ENCODE peak calls at places on chromosomes 13 and 19, in five cellular contexts. U, H, C, B and F are unnamed samples.

GRCh38 chr13:43389573-43389972 is 366.2 kb downstream of the DNAJC15 start:
- DNase-seq in C (no peak), H (no peak), U (no peak), B (no peak), F (no peak)

GRCh38 chr13:25406377-25406776 is 34.6 kb downstream of the ATP8A2 start:
- DNase-seq in U (peak; percentile 4), H (no peak), B (peak; percentile 13), C (no peak), F (peak; percentile 38)

GRCh38 chr19:58466089-58466759 is 656 bp upstream of the ZNF324 start:
- DNase-seq in H (no peak), U (no peak), C (no peak), B (no peak), F (no peak)

GRCh38 chr13:25633108-25633507 is 261.3 kb downstream of the ATP8A2 start:
- DNase-seq in C (no peak), B (no peak), H (no peak), U (no peak), F (no peak)

GRCh38 chr13:20869540-20869939 is 33.0 kb downstream of the XPO4 start:
- DNase-seq in B (no peak), U (no peak), C (no peak), H (no peak), F (no peak)

GRCh38 chr13:113658836-113659235 is 838 bp upstream of the ATP4B start:
- DNase-seq in U (no peak), H (no peak), B (no peak), C (no peak), F (no peak)

GRCh38 chr13:44171861-44172260 is 201.8 kb upstream of the SERP2 start:
- DNase-seq in H (no peak), C (no peak), U (no peak), B (no peak), F (no peak)

GRCh38 chr19:53991224-53992113 is at the start of gene CACNG6:
- DNase-seq in H (no peak), B (no peak), C (peak; percentile 77), U (peak; percentile 93), F (no peak)

GRCh38 chr13:26977541-26977940 is 194.1 kb downstream of the USP12 start:
- DNase-seq in C (no peak), B (no peak), H (no peak), U (no peak), F (no peak)

GRCh38 chr19:10961073-10961762 is 388 bp downstream of the SMARCA4 start:
- DNase-seq in H (no peak), C (peak; percentile 60), B (no peak), U (no peak), F (peak; percentile 87)

GRCh38 chr19:33429891-33430673 is 56.6 kb downstream of the CEBPG start:
- DNase-seq in B (no peak), H (no peak), U (no peak), C (no peak), F (no peak)

GRCh38 chr13:113951246-113951999 is 22.5 kb downstream of the C13orf46 start:
- DNase-seq in B (peak; percentile 23), C (peak; percentile 85), H (no peak), U (peak; percentile 63), F (peak; percentile 84)

GRCh38 chr19:10864538-10864899 is 6.8 kb upstream of the CARM1 start:
- DNase-seq in H (no peak), U (peak; percentile 65), B (peak; percentile 68), C (peak; percentile 94), F (peak; percentile 90)

GRCh38 chr13:110593430-110594130 is 21.8 kb upstream of the NAXD start:
- DNase-seq in B (peak; percentile 65), C (no peak), H (no peak), U (peak; percentile 54), F (peak; percentile 61)

GRCh38 chr13:48222358-48223015 is 10.5 kb upstream of the ITM2B start:
- DNase-seq in B (no peak), U (no peak), C (no peak), H (no peak), F (no peak)

GRCh38 chr13:42049454-42049780 is 969 bp downstream of the DGKH start:
- DNase-seq in C (no peak), U (no peak), H (peak; percentile 8), B (no peak), F (no peak)

GRCh38 chr13:99192480-99192879 is 8.2 kb upstream of the UBAC2 start:
- DNase-seq in C (no peak), H (no peak), B (no peak), U (no peak), F (no peak)

GRCh38 chr19:42057856-42058255 is 12.2 kb downstream of the GRIK5 start:
- DNase-seq in U (no peak), C (no peak), B (no peak), H (no peak), F (no peak)

GRCh38 chr13:81488021-81488420 is 1147.1 kb upstream of the SPRY2 start:
- DNase-seq in B (no peak), U (no peak), C (no peak), H (no peak), F (no peak)

GRCh38 chr13:100674363-100674847 is at the start of gene TMTC4:
- DNase-seq in B (peak; percentile 7), U (peak; percentile 10), H (no peak), C (no peak), F (peak; percentile 45)

GRCh38 chr13:69474286-69474685 is 633.3 kb upstream of the ATXN8OS start:
- DNase-seq in U (no peak), B (no peak), C (no peak), H (no peak), F (no peak)

GRCh38 chr19:21611659-21612402 is 106.4 kb downstream of the ZNF429 start:
- DNase-seq in H (no peak), U (no peak), B (no peak), C (no peak), F (no peak)

GRCh38 chr19:55704494-55705245 is 29.6 kb downstream of the EPN1 start:
- DNase-seq in C (no peak), B (no peak), H (no peak), U (no peak), F (peak; percentile 28)

GRCh38 chr19:44803442-44804428 is 5.2 kb upstream of the BCAM start:
- DNase-seq in H (no peak), U (no peak), C (no peak), B (no peak), F (no peak)

GRCh38 chr13:99310382-99311031 is 3.3 kb upstream of the GPR183 start:
- DNase-seq in B (no peak), U (no peak), C (no peak), H (no peak), F (no peak)

GRCh38 chr19:4582980-4583842 is 23.7 kb upstream of the SEMA6B start:
- DNase-seq in B (peak; percentile 78), H (no peak), C (peak; percentile 53), U (no peak), F (no peak)

GRCh38 chr13:60009300-60010248 is 154.2 kb downstream of the DIAPH3 start:
- DNase-seq in B (no peak), H (no peak), U (peak; percentile 9), C (no peak), F (no peak)

GRCh38 chr13:72931311-72931710 is 127.5 kb upstream of the KLF5 start:
- DNase-seq in U (no peak), H (no peak), C (no peak), B (no peak), F (no peak)

GRCh38 chr19:9075064-9075964 is 11.5 kb upstream of the OR1M1 start:
- DNase-seq in B (peak; percentile 65), C (peak; percentile 57), H (no peak), U (peak; percentile 97), F (peak; percentile 96)

GRCh38 chr13:25927363-25927762 is 124.5 kb downstream of the SHISA2 start:
- DNase-seq in H (no peak), C (no peak), U (no peak), B (no peak), F (no peak)

GRCh38 chr13:67221630-67222226 is 8.4 kb downstream of the PCDH9 start:
- DNase-seq in H (no peak), B (no peak), U (no peak), C (no peak), F (peak; percentile 13)

GRCh38 chr19:49690656-49691242 is at the start of gene CPT1C:
- DNase-seq in C (peak; percentile 94), U (no peak), B (no peak), H (no peak), F (no peak)

GRCh38 chr19:47848871-47849473 is 10.1 kb upstream of the TPRX2 start:
- DNase-seq in H (no peak), C (peak; percentile 91), U (peak; percentile 82), B (peak; percentile 15), F (peak; percentile 74)

GRCh38 chr13:99768986-99769385 is 202.6 kb downstream of the ZIC5 start:
- DNase-seq in C (no peak), H (no peak), U (no peak), B (no peak), F (no peak)

GRCh38 chr13:100203696-100204367 is 114.9 kb downstream of the PCCA start:
- DNase-seq in U (no peak), H (no peak), C (no peak), B (no peak), F (no peak)

DNA sequence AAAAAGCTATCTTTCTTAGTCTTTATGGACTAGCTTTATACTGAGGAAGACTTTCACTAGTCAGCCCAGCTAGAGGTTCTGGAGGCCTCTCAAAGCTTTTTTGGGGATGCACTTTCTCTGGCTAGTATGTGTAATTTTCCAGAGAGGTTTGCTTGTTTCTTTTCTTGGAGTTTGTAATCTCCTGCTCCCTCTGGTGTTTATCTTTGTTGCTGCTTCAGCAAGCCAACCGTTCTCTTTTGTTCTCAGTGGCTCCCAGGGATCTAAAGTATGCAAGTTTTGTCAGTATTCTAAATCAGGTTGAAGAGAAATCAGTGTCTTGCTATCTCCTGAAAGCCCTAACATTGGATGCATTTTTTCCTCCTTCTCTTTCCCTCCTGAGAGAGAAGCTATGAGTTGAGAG is 121.1 kb upstream of the MYO16 start:
- DNase-seq in B (peak; percentile 2), C (no peak), U (peak; percentile 26), H (no peak), F (no peak)
- TF ChIP-seq HDAC2 in B (no peak), C (no peak), U (no peak), H (no peak), F (no peak)

DNA sequence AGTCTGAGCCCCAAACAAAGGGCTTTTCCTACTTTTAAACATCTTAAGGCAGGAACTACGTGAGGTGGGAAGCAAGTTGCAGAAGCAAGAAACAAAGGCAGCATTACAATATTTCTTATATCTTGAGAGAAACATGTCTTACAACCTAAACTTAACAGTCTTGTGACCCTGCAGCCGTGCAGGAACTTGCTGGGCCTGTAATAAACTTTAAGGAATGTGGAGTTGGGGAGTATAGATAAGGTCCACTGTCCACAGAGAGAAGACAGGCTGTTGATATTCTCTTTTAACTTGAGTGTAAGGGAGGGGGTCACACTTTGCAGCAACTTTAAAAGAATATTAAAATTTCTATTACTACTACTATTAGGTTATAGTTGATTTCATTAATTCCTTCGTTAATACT is 214.6 kb upstream of the HTR2A start:
- DNase-seq in H (no peak), B (no peak), U (no peak), C (no peak), F (peak; percentile 71)
- TF ChIP-seq HDAC2 in H (no peak), B (no peak), U (no peak), C (no peak), F (no peak)

GRCh38 chr19:18168673-18169381 is 4.8 kb upstream of the IFI30 start:
- DNase-seq in H (no peak), U (no peak), B (no peak), C (no peak), F (no peak)
- TF ChIP-seq HDAC2 in H (no peak), U (no peak), B (no peak), C (no peak), F (no peak)

GRCh38 chr13:31807090-31807541 is 67.8 kb downstream of the RXFP2 start:
- DNase-seq in U (no peak), H (no peak), C (no peak), B (no peak), F (no peak)
- TF ChIP-seq HDAC2 in U (no peak), H (no peak), C (no peak), B (no peak), F (no peak)

GRCh38 chr19:43618921-43619261 is 538 bp downstream of the ZNF428 start:
- DNase-seq in B (peak; percentile 79), C (no peak), U (peak; percentile 62), H (peak; percentile 30), F (no peak)
- TF ChIP-seq HDAC2 in B (no peak), C (no peak), U (no peak), H (no peak), F (peak; percentile 51)